ENCODE peak calls at places on chromosomes 11 and 22, in four cellular contexts. C is HCT116, Q is adrenal gland, Z is tibial nerve. U is an unnamed sample.

GRCh38 chr11:7485136-7485853 is at the start of gene OLFML1:
- DNase-seq in C (no peak), Q (no peak), Z (peak), U (no peak)

GRCh38 chr22:44933829-44934735 is 75.7 kb downstream of the PHF21B start:
- DNase-seq in C (no peak), Q (no peak), Z (no peak), U (no peak)

GRCh38 chr11:106306942-106307341 is 229.5 kb downstream of the AASDHPPT start:
- DNase-seq in C (no peak), Q (no peak), Z (no peak), U (no peak)

GRCh38 chr11:126157326-126158030 is 54.0 kb downstream of the RPUSD4 start:
- DNase-seq in C (no peak), Q (no peak), Z (no peak), U (no peak)

GRCh38 chr11:130129922-130130321 is 29.7 kb upstream of the ST14 start:
- DNase-seq in C (no peak), Q (no peak), Z (no peak), U (no peak)

GRCh38 chr22:46861468-46861867 is 99.0 kb downstream of the TBC1D22A start:
- DNase-seq in C (no peak), Q (no peak), Z (no peak), U (no peak)

GRCh38 chr11:2898366-2899079 is 12.9 kb upstream of the CDKN1C start:
- DNase-seq in C (no peak), Q (peak), Z (no peak), U (peak)

GRCh38 chr11:9170450-9170849 is 79.1 kb upstream of the SCUBE2 start:
- DNase-seq in C (no peak), Q (peak), Z (no peak), U (no peak)

GRCh38 chr11:124302756-124303155 is 11.0 kb downstream of the OR8D1 start:
- DNase-seq in C (no peak), Q (no peak), Z (no peak), U (no peak)

GRCh38 chr11:36469063-36469462 is 41.0 kb downstream of the TRAF6 start:
- DNase-seq in C (no peak), Q (no peak), Z (no peak), U (no peak)

GRCh38 chr11:72003776-72004171 is 5.1 kb downstream of the IL18BP start:
- DNase-seq in C (no peak), Q (no peak), Z (no peak), U (no peak)

GRCh38 chr11:46006418-46007070 is 84.1 kb downstream of the LARGE2 start:
- DNase-seq in C (peak), Q (peak), Z (no peak), U (no peak)

GRCh38 chr11:128467041-128467440 is 120.3 kb downstream of the ETS1 start:
- DNase-seq in C (no peak), Q (no peak), Z (no peak), U (no peak)

GRCh38 chr11:84780689-84781293 is 846.4 kb downstream of the DLG2 start:
- DNase-seq in C (peak), Q (no peak), Z (no peak), U (no peak)

GRCh38 chr22:36833073-36833472 is 16.2 kb upstream of the PVALB start:
- DNase-seq in C (no peak), Q (no peak), Z (no peak), U (no peak)

GRCh38 chr11:42205518-42205917 is 746.1 kb upstream of the LRRC4C start:
- DNase-seq in C (no peak), Q (no peak), Z (no peak), U (no peak)

GRCh38 chr11:80350541-80350940 is 909.7 kb upstream of the TENM4 start:
- DNase-seq in C (no peak), Q (no peak), Z (no peak), U (no peak)

GRCh38 chr22:26945565-26945964 is 288.2 kb downstream of the MIAT start:
- DNase-seq in C (no peak), Q (no peak), Z (no peak), U (no peak)

GRCh38 chr11:45724145-45724544 is 58.7 kb upstream of the CHST1 start:
- DNase-seq in C (no peak), Q (no peak), Z (no peak), U (peak)

GRCh38 chr11:2684581-2684980 is 15.2 kb downstream of the KCNQ1OT1 start:
- DNase-seq in C (no peak), Q (no peak), Z (no peak), U (no peak)

DNA sequence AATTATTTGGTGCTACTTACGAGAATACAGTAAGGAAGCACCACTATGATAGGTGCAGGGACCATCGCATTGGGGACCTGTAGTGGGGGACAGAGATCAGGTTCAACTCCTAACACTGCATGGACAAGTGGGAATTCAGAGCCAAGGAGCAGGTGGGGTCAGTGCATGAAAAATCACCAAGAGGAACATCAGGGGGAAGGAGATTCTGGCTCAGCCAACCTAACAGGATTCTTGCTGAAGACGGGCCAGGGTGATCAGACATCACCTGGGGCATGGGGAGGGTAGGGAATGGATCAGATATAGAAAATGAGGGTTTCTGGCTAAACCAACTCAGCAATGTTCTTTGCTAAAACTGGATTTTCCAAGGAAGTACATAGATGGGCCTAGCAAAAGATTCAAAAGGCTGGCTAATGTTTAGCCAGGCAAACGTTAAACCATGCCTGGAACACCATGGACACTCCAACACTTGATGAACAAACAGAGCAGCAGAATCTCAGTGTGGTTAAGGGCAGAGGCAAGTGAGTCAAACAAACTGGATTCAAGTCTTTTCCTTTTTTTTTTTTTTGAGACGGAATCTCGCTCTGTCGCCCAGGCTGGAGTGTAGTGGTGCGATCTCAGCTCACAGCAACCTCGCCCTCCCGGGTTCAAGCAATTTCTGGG is 70.0 kb downstream of the MICAL3 start:
- DNase-seq in C (no peak), Q (no peak), Z (no peak), U (no peak)
- H3K4me3 ChIP-seq in C (no peak), Q (no peak), Z (no peak), U (no peak)

DNA sequence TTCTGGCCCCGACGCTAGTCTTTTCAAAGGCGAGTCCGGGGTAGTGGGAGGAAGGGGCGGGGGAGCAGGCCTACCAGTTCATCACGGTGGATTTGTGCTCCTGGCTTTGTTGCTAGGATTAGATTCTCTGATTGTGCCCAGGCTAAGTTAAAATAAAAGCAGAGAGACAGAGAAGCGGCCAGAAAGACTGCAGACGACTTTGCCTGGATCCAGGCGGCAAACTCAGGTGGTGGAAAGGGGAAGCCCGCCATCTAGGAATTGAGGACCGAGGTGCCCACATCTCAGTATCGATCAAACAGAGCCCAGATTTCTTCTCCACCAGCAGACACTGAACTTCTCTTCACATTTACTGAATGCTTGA is 2.6 kb downstream of the FAT3 start:
- DNase-seq in C (no peak), Q (no peak), Z (no peak), U (no peak)
- H3K4me3 ChIP-seq in C (no peak), Q (no peak), Z (peak), U (peak)

GRCh38 chr11:69828971-69829344 is 9.7 kb upstream of the FGF3 start:
- DNase-seq in C (no peak), Q (no peak), Z (no peak), U (no peak)

GRCh38 chr11:69834251-69834650 is 15.0 kb upstream of the FGF3 start:
- DNase-seq in C (no peak), Q (no peak), Z (no peak), U (no peak)

GRCh38 chr11:69830086-69830485 is 10.9 kb upstream of the FGF3 start:
- DNase-seq in C (no peak), Q (no peak), Z (no peak), U (no peak)

GRCh38 chr11:69832561-69833413 is 13.6 kb upstream of the FGF3 start:
- DNase-seq in C (no peak), Q (peak), Z (no peak), U (no peak)

DNA sequence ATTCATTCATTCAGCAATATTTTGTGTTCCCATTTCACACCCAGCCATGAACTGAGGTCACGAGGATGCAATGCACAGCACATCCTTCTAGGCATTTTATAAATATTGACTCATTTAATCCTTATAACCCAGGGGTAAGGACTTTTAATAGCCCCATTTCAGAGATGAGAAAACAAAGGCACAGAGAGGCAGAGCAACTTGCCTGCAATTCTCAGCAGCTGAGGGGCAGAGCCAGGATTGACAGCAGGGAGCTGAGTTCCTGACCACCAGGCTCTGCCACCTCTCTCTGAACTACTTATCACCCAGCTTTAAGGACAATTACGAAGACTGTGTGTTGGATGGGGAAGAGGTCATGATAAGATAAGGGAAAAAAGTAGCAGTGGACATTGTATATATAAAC is 12.8 kb upstream of the FGF3 start:
- DNase-seq in C (no peak), Q (no peak), Z (no peak), U (no peak)
- H3K4me3 ChIP-seq in C (no peak), Q (no peak), Z (no peak), U (no peak)

GRCh38 chr22:21938071-21938822 is 14.4 kb downstream of the PPM1F start:
- DNase-seq in C (peak), Q (peak), Z (peak), U (peak)

GRCh38 chr22:21938906-21939305 is 13.7 kb downstream of the PPM1F start:
- DNase-seq in C (no peak), Q (no peak), Z (no peak), U (no peak)

GRCh38 chr22:21937821-21938070 is 14.9 kb downstream of the PPM1F start:
- DNase-seq in C (no peak), Q (no peak), Z (no peak), U (peak)

GRCh38 chr22:21936151-21936778 is 16.4 kb downstream of the PPM1F start:
- DNase-seq in C (no peak), Q (peak), Z (no peak), U (peak)

GRCh38 chr22:21937041-21937820 is 15.4 kb downstream of the PPM1F start:
- DNase-seq in C (no peak), Q (peak), Z (no peak), U (peak)
- H3K4me3 ChIP-seq in C (peak), Q (peak), Z (peak), U (no peak)

GRCh38 chr11:119363081-119363861 is 16.8 kb upstream of the MFRP start:
- DNase-seq in C (no peak), Q (peak), Z (no peak), U (peak)

GRCh38 chr11:119363874-119364590 is 17.5 kb downstream of the USP2 start:
- DNase-seq in C (no peak), Q (peak), Z (no peak), U (peak)

GRCh38 chr11:119361961-119362725 is 15.6 kb upstream of the MFRP start:
- DNase-seq in C (no peak), Q (no peak), Z (no peak), U (no peak)

GRCh38 chr11:119361056-119361787 is 14.7 kb upstream of the MFRP start:
- DNase-seq in C (peak), Q (peak), Z (no peak), U (peak)

GRCh38 chr11:119362741-119363080 is 16.2 kb upstream of the MFRP start:
- DNase-seq in C (no peak), Q (no peak), Z (no peak), U (no peak)
- H3K4me3 ChIP-seq in C (no peak), Q (peak), Z (peak), U (peak)